ENCODE peak calls at places on chromosomes 7 and 10, in four cellular contexts. S is AG04450, B is foreskin fibroblast, H is suprapubic skin. M is an unnamed sample.

GRCh38 chr7:130887182-130888016 is 153.4 kb upstream of the KLF14 start:
- DNase-seq in S (no peak), H (no peak), B (peak), M (no peak)

GRCh38 chr10:21217107-21217506 is 308.4 kb downstream of the SKIDA1 start:
- DNase-seq in B (no peak), H (no peak), S (no peak), M (no peak)

GRCh38 chr10:119737039-119737663 is 11.3 kb downstream of the INPP5F start:
- DNase-seq in B (no peak), S (no peak), H (no peak), M (no peak)

GRCh38 chr7:106037489-106038176 is 74.5 kb downstream of the SYPL1 start:
- DNase-seq in B (no peak), H (no peak), S (no peak), M (no peak)

GRCh38 chr10:118241229-118242137 is 100.6 kb downstream of the FAM204A start:
- DNase-seq in H (peak), B (peak), S (peak), M (peak)

GRCh38 chr7:112202819-112203218 is 3.4 kb downstream of the DOCK4 start:
- DNase-seq in B (no peak), S (no peak), H (no peak), M (no peak)

GRCh38 chr7:67470256-67470751 is 473.7 kb downstream of the TYW1 start:
- DNase-seq in B (no peak), S (no peak), H (no peak), M (no peak)

GRCh38 chr10:5890519-5890878 is 456 bp downstream of the FBH1 start:
- DNase-seq in H (peak), S (no peak), B (no peak), M (no peak)

GRCh38 chr7:149855368-149856305 is 17.5 kb downstream of the ZNF862 start:
- DNase-seq in B (peak), S (no peak), H (peak), M (peak)

DNA sequence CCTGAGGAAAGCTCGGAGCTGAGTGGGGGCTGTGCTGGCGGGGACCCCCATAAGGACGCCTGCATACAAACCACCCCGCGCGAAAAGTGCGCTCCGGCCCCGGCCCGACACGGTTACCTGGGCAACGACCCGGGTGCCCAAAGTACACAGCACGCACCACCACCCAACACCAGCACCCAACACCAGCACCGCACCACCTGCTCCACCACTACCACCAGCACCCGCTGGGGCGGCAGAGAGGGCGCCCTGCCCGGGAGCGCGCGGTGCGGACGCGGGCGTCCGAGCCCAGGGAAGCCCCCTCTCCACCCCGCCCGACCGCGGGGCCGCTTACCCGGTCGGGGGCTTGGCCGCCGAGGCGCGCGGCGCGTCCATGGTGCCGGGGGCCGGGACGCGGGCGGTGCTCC is 345 bp downstream of the COBL start:
- DNase-seq in S (no peak), B (no peak), H (peak), M (no peak)
- H3K4me3 ChIP-seq in S (no peak), B (no peak), H (peak), M (peak)

GRCh38 chr10:18140149-18140956 is at the start of gene CACNB2:
- DNase-seq in H (peak), S (no peak), B (peak), M (no peak)
- H3K4me3 ChIP-seq in H (peak), S (peak), B (peak), M (peak)

GRCh38 chr10:22655312-22655973 is 58.9 kb downstream of the PIP4K2A start:
- DNase-seq in S (peak), B (peak), H (no peak), M (peak)
- H3K4me3 ChIP-seq in S (no peak), B (no peak), H (no peak), M (no peak)

DNA sequence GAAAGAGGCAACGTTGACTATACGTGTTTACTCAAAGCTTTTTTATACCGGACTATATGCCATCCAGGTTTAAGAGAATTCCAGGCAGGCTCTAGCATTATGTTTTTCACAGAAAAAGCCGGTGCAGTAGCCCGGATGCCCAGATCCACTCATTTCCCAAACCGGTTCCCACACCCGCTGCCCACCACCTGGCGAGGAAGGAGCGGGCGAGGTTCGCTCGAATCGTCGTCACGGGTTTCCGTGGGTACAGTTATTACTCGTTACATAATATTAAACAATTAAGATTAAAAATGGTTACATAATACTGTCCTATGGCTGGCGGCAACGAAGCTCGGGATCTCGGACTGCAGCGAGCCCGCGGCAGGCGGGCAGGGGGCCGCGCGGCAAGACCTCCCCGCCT is 802 bp downstream of the GRB10 start:
- DNase-seq in H (no peak), B (no peak), S (no peak), M (no peak)
- H3K4me3 ChIP-seq in H (peak), B (peak), S (no peak), M (peak)

GRCh38 chr10:97462309-97462708 is 16.3 kb downstream of the ZDHHC16 start:
- DNase-seq in H (no peak), S (no peak), B (no peak), M (no peak)
- H3K4me3 ChIP-seq in H (no peak), S (no peak), B (no peak), M (no peak)

DNA sequence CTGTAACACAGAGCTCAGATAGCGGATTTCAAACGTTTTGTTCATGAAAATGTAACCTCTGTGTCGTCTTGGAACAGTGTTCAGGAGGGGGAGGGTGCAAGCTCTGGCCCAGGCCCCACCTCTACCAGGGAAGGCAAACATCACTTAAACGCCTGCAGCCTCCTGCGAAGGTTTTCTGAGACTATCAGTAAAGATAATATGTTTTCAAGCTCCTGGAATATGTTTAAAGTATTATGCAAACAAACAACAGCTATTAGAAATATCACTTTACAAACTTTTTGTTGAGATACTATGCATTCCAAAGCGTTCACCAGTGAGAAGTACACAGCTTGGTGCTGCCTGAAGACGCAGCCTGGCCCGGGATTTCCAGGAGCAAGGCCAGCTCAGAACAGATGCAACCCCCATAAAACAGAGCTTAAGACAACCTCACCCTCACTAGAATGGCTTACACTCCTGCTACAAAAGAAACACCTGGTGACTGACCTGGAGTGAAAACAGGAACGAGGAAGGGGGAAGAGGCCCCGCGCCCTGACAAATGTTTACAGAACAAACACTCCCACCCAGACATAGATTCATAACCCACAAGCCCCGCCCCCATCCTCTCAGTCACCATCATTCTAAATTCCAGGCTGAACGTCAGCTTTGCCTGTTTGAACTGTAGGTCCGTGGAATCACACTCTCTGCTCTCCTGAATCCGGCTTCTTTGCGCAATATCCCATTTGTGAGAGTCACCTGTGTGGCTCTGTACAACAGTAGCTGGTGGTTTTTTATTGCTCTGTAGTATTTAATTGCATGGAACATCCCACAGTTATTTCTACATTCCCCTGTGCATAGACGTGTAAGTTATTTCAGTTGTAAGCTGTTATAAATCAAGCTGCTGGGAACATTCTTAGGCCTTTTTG is 155.0 kb downstream of the PTPRN2 start:
- DNase-seq in H (peak), B (no peak), S (no peak), M (peak)
- H3K4me3 ChIP-seq in H (no peak), B (no peak), S (no peak), M (peak)

DNA sequence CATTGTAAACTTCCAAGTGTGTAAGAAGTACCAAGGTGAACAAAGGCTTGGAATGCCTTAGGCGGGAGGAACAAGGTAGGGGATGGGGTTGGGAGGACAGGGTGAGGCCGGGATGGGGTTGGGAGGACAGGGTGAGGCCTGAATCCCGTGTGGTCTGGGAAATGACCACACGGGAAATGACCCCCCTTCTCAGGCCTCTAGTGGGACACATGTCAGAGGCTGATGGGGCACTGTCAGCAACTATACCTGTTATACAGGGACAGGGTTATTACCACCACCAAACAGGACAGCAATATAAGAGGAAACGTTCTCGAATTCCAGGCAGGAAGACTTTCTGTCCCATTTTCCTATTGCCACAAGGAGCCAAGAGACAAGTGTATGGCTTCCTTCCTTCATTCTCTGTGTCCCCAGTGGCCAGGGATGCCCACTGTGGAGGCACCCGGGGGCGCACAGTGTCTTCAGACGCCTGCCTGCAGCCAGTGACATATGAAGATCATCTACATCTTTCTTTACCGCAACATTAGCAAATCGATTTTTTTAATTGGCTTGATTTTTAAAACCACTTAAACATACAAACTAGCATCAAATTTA is 1.3 kb downstream of the MKI67 start:
- DNase-seq in B (no peak), H (no peak), S (no peak), M (no peak)
- H3K4me3 ChIP-seq in B (peak), H (peak), S (peak), M (peak)

GRCh38 chr7:92634924-92635519 is 44.8 kb upstream of the FAM133B start:
- DNase-seq in B (peak), H (no peak), S (peak), M (peak)

GRCh38 chr7:92632791-92633190 is 42.6 kb upstream of the FAM133B start:
- DNase-seq in H (no peak), S (no peak), B (no peak), M (no peak)

GRCh38 chr7:92633211-92633906 is 43.2 kb upstream of the FAM133B start:
- DNase-seq in S (peak), B (peak), H (no peak), M (peak)

GRCh38 chr7:92635538-92635937 is 45.3 kb upstream of the FAM133B start:
- DNase-seq in H (no peak), S (no peak), B (no peak), M (no peak)

GRCh38 chr7:92634125-92634710 is 44.0 kb upstream of the FAM133B start:
- DNase-seq in H (no peak), B (no peak), S (no peak), M (no peak)
- H3K4me3 ChIP-seq in H (no peak), B (no peak), S (no peak), M (no peak)

M was measured in skeletal muscle cell.